ENCODE peak calls at places on chromosomes 13 and 19, in nine cellular contexts. A, P, M, I, G, S, O, B and W are unnamed samples.

GRCh38 chr13:87671031-87671823 is at the start of gene SLITRK5:
- DNase-seq in B (peak; percentile 33), P (peak; percentile 19), I (peak; percentile 52), S (peak; percentile 62), G (peak; percentile 64), M (peak; percentile 53), A (no peak), O (no peak), W (peak; percentile 38)

GRCh38 chr13:100528820-100529219 is 59.8 kb downstream of the GGACT start:
- DNase-seq in P (no peak), I (no peak), M (no peak), A (no peak), G (no peak), S (no peak), B (no peak), O (no peak), W (no peak)

GRCh38 chr13:51154029-51154555 is 43.0 kb upstream of the C13orf42 start:
- DNase-seq in G (no peak), O (no peak), B (no peak), S (no peak), P (no peak), M (peak; percentile 60), A (no peak), I (no peak), W (no peak)

GRCh38 chr19:41427647-41428480 is 690 bp upstream of the B3GNT8 start:
- DNase-seq in B (peak; percentile 20), S (peak; percentile 20), O (no peak), A (no peak), M (no peak), I (no peak), P (peak; percentile 40), G (peak; percentile 62), W (no peak)

GRCh38 chr13:110911880-110912279 is 3.0 kb downstream of the ANKRD10 start:
- DNase-seq in A (no peak), O (no peak), S (no peak), M (no peak), I (peak; percentile 78), G (no peak), P (no peak), B (no peak), W (no peak)

GRCh38 chr13:28636677-28637317 is 22.1 kb upstream of the POMP start:
- DNase-seq in O (peak; percentile 44), B (peak; percentile 65), S (peak; percentile 54), M (peak; percentile 87), A (no peak), I (peak; percentile 66), G (no peak), P (peak; percentile 56), W (peak; percentile 84)

GRCh38 chr13:42076309-42076713 is 27.9 kb downstream of the DGKH start:
- DNase-seq in G (no peak), M (peak; percentile 6), P (no peak), O (no peak), B (no peak), I (no peak), A (no peak), S (no peak), W (no peak)

GRCh38 chr19:40803857-40804782 is 5.1 kb downstream of the EGLN2 start:
- DNase-seq in P (peak; percentile 71), B (peak; percentile 93), S (no peak), A (no peak), M (no peak), I (no peak), O (no peak), G (no peak), W (peak; percentile 84)

DNA sequence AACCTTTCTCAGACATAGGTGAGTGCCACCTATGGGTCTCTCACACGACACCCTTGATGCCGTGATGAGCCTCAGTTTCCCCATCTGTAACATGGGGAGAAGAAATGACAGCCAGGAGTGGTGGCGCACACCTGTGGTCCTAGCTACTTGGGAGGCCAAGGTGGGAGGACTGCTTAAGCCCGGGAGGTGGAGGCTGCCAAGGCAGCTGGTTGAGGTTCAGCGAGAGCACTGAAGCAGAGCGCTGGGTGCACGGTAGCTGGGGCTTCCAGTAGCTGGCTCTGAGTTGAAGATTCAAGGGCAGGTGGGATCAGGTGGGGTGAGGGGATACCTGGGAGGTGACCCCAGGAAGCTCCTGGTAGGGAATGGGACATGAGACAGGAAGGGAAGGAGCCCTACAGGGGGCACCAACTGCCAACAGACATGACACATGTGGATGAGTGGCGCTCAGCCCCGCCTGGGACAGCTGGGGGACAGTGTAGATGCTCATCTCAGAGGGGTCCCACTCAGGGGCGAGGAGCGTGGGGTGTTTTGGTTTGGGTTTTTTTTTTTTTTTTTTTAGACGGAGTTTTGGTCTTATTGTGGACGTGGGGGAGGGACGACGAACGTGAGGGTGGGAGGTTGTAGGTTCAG is 6.5 kb upstream of the SSBP4 start:
- DNase-seq in S (no peak), O (no peak), P (no peak), B (no peak), G (no peak), I (no peak), M (no peak), A (no peak), W (no peak)
- TF ChIP-seq CTCF in S (no peak), O (no peak), P (no peak), B (no peak), G (no peak), I (no peak), M (no peak), A (no peak), W (no peak)

DNA sequence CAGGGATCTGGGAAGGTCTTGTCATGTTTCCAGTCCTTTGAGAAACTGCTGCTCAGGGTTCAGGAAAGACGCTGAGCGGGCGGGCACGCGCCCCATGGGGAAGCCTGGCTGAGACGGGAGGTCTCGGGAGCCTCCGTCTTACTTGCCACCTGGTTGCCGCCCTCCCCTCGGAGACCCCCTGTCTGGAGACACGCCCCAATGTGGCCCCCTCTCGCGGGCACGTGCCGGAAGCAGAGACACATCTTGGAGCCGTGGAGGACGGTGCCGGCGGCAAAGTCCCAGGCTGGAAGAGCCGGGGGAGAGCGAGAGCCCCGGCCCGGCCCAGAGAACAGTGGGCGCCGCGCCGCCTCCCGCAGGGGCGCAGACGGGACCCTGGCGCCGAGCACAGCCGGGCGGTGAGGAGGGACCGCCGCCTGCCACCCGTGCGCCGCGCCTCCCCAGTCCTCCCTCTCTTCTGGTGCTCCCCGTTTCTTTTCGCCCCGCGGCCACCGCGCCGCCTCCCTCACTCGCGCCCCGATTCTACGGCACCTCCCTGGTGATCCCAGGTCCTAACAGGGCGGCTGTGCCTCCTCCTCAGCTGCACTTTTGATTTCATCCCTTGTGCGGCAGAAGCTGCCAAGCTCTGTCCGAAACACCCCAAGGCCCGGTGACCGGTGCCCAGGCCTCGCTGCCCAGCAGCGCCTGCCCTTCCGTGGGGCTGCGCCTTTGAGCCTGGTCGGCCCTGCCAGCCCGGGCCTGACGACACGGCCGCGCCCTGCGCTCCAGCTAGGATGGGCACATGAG is 15.5 kb downstream of the GJB2 start:
- DNase-seq in A (no peak), I (no peak), B (no peak), S (no peak), G (no peak), M (no peak), P (no peak), O (no peak), W (no peak)
- H3K4me3 ChIP-seq in A (peak overlapping the region; percentile 6), I (no peak overlapping the region), B (no peak overlapping the region), S (no peak overlapping the region), G (peak overlapping the region; percentile 37), M (no peak overlapping the region), P (no peak overlapping the region), O (no peak overlapping the region), W (no peak overlapping the region)

GRCh38 chr13:23159205-23159586 is 21.6 kb upstream of the SGCG start:
- DNase-seq in S (peak; percentile 49), B (no peak), P (no peak), M (peak; percentile 42), G (no peak), O (peak; percentile 4), I (peak; percentile 25), A (no peak), W (peak; percentile 18)
- TF ChIP-seq CTCF in S (peak; percentile 22), B (no peak), P (peak; percentile 61), M (peak; percentile 77), G (no peak), O (peak; percentile 78), I (peak; percentile 74), A (peak; percentile 46), W (peak; percentile 43)

GRCh38 chr19:10453852-10454251 is 33.5 kb downstream of the PDE4A start:
- DNase-seq in P (no peak), S (no peak), G (no peak), B (no peak), I (no peak), O (no peak), M (no peak), A (no peak), W (no peak)
- H3K4me3 ChIP-seq in P (no peak overlapping the region), S (no peak overlapping the region), G (no peak overlapping the region), B (no peak overlapping the region), I (no peak overlapping the region), O (no peak overlapping the region), M (no peak overlapping the region), A (no peak overlapping the region), W (no peak overlapping the region)

GRCh38 chr19:11735375-11735774 is 3.4 kb downstream of the ZNF823 start:
- DNase-seq in S (no peak), G (no peak), I (peak; percentile 53), M (no peak), A (no peak), P (no peak), B (no peak), O (no peak), W (no peak)

GRCh38 chr19:11736696-11737095 is 2.0 kb downstream of the ZNF823 start:
- DNase-seq in S (no peak), P (peak; percentile 42), O (no peak), A (no peak), B (no peak), I (peak; percentile 18), G (no peak), M (peak; percentile 33), W (peak; percentile 44)

GRCh38 chr19:11737964-11738745 is 591 bp downstream of the ZNF823 start:
- DNase-seq in O (no peak), I (no peak), G (peak; percentile 73), B (peak; percentile 52), A (no peak), P (peak; percentile 51), M (peak; percentile 22), S (no peak), W (peak; percentile 70)

DNA sequence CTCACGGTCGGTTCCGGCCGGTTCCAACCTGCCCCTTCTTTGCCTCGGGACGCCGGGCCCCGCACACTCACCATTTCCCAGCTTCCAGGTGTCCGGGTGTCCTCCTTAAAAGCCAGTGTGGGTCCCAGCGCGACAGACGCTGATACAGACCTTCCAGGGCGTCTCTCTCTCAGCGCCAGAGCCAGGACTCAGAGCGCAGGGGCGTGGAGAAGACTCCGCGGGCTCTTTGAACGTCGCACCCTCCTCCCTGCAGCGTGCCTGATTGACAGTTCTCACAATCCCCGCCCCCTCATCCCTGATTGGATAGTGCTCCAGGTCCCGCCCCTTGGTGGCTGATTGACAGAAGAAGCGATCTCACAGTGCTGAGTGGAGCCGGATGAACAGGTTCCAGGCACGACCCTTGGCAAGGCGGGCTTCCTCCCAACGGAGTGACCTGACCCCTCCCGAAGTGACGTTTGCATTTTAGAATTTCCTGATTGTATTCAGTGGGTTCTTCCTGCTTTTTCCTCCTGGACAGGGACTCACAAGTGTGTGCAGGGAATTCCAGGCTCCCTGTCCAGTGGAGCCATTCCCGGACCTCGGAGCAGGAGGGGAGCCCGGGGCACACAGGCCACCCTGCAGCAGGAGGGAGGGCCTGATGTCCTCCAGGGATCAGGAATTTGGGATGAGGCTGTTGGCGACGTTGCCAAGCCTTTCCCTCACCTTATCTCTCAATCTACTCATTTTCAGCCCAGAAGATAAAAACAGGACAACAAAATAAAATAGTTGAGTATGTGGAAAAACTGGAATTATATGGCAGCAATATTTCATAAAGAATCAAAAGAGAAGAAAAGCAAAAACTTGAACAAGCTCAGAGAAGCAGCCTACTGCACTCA is at the start of gene ZNF823:
- DNase-seq in A (peak; percentile 79), S (peak; percentile 100), M (peak; percentile 98), I (peak; percentile 97), G (peak; percentile 100), B (peak; percentile 100), O (peak; percentile 93), P (peak; percentile 90), W (peak; percentile 98)
- TF ChIP-seq CTCF in A (no peak), S (no peak), M (no peak), I (no peak), G (no peak), B (no peak), O (no peak), P (no peak), W (no peak)

GRCh38 chr13:113080901-113081521 is 24.6 kb upstream of the F7 start:
- DNase-seq in A (no peak), G (no peak), I (no peak), P (no peak), S (no peak), B (no peak), M (no peak), O (no peak), W (no peak)
- H3K4me3 ChIP-seq in A (no peak overlapping the region), G (no peak overlapping the region), I (no peak overlapping the region), P (no peak overlapping the region), S (no peak overlapping the region), B (no peak overlapping the region), M (no peak overlapping the region), O (no peak overlapping the region), W (no peak overlapping the region)